ENCODE peak calls at places on chromosome 19, in ten cellular contexts. One of them, this sample, is unnamed.

GRCh38 chr19:799076-799881 is 2.0 kb downstream of the PTBP1 start:
- DNase-seq in CD4-positive, alpha-beta T cell: peak
- DNase-seq in HTR-8/SVneo: no peak
- DNase-seq in activated T-cell treated with anti-CD3 and anti-CD28 coated beads, Interleukin-2, amount 50 U/mL, for 48 hours: no peak
- DNase-seq in colonic mucosa: no peak
- DNase-seq in stimulated activated CD4-positive, alpha-beta T cell treated with anti-CD3 and anti-CD28 coated beads, Interleukin-4, amount 100 ng/mL, for 4 hours: no peak
- DNase-seq in pons: no peak
- DNase-seq in AML-193: peak
- DNase-seq in CD8-positive, alpha-beta memory T cell: no peak
- DNase-seq in fibroblast of pulmonary artery: peak
- DNase-seq in this sample: no peak

GRCh38 chr19:18865973-18866799 is 29.8 kb downstream of the CERS1 start:
- DNase-seq in CD4-positive, alpha-beta T cell: peak
- DNase-seq in HTR-8/SVneo: peak
- DNase-seq in activated T-cell treated with anti-CD3 and anti-CD28 coated beads, Interleukin-2, amount 50 U/mL, for 48 hours: peak
- DNase-seq in colonic mucosa: peak
- DNase-seq in stimulated activated CD4-positive, alpha-beta T cell treated with anti-CD3 and anti-CD28 coated beads, Interleukin-4, amount 100 ng/mL, for 4 hours: peak
- DNase-seq in pons: peak
- DNase-seq in AML-193: no peak
- DNase-seq in CD8-positive, alpha-beta memory T cell: peak
- DNase-seq in fibroblast of pulmonary artery: peak
- DNase-seq in this sample: peak

GRCh38 chr19:1970003-1970805 is 29.2 kb downstream of the CSNK1G2 start:
- DNase-seq in CD4-positive, alpha-beta T cell: no peak
- DNase-seq in HTR-8/SVneo: peak
- DNase-seq in activated T-cell treated with anti-CD3 and anti-CD28 coated beads, Interleukin-2, amount 50 U/mL, for 48 hours: no peak
- DNase-seq in colonic mucosa: no peak
- DNase-seq in stimulated activated CD4-positive, alpha-beta T cell treated with anti-CD3 and anti-CD28 coated beads, Interleukin-4, amount 100 ng/mL, for 4 hours: no peak
- DNase-seq in pons: no peak
- DNase-seq in AML-193: no peak
- DNase-seq in CD8-positive, alpha-beta memory T cell: no peak
- DNase-seq in fibroblast of pulmonary artery: no peak
- DNase-seq in this sample: no peak

GRCh38 chr19:4134351-4134750 is 10.4 kb upstream of the MAP2K2 start:
- DNase-seq in CD4-positive, alpha-beta T cell: no peak
- DNase-seq in HTR-8/SVneo: no peak
- DNase-seq in activated T-cell treated with anti-CD3 and anti-CD28 coated beads, Interleukin-2, amount 50 U/mL, for 48 hours: no peak
- DNase-seq in colonic mucosa: no peak
- DNase-seq in stimulated activated CD4-positive, alpha-beta T cell treated with anti-CD3 and anti-CD28 coated beads, Interleukin-4, amount 100 ng/mL, for 4 hours: no peak
- DNase-seq in pons: no peak
- DNase-seq in AML-193: no peak
- DNase-seq in CD8-positive, alpha-beta memory T cell: no peak
- DNase-seq in fibroblast of pulmonary artery: no peak
- DNase-seq in this sample: no peak

GRCh38 chr19:5738423-5738822 is 18.0 kb downstream of the CATSPERD start:
- DNase-seq in CD4-positive, alpha-beta T cell: no peak
- DNase-seq in HTR-8/SVneo: no peak
- DNase-seq in activated T-cell treated with anti-CD3 and anti-CD28 coated beads, Interleukin-2, amount 50 U/mL, for 48 hours: no peak
- DNase-seq in colonic mucosa: no peak
- DNase-seq in stimulated activated CD4-positive, alpha-beta T cell treated with anti-CD3 and anti-CD28 coated beads, Interleukin-4, amount 100 ng/mL, for 4 hours: no peak
- DNase-seq in pons: no peak
- DNase-seq in AML-193: no peak
- DNase-seq in CD8-positive, alpha-beta memory T cell: no peak
- DNase-seq in fibroblast of pulmonary artery: peak
- DNase-seq in this sample: no peak

GRCh38 chr19:43618921-43619261 is 538 bp downstream of the ZNF428 start:
- DNase-seq in CD4-positive, alpha-beta T cell: peak
- DNase-seq in HTR-8/SVneo: peak
- DNase-seq in activated T-cell treated with anti-CD3 and anti-CD28 coated beads, Interleukin-2, amount 50 U/mL, for 48 hours: no peak
- DNase-seq in colonic mucosa: peak
- DNase-seq in stimulated activated CD4-positive, alpha-beta T cell treated with anti-CD3 and anti-CD28 coated beads, Interleukin-4, amount 100 ng/mL, for 4 hours: peak
- DNase-seq in pons: peak
- DNase-seq in AML-193: peak
- DNase-seq in CD8-positive, alpha-beta memory T cell: no peak
- DNase-seq in fibroblast of pulmonary artery: peak
- DNase-seq in this sample: peak

GRCh38 chr19:8490395-8490760 is 12.1 kb downstream of the PRAM1 start:
- DNase-seq in CD4-positive, alpha-beta T cell: no peak
- DNase-seq in HTR-8/SVneo: no peak
- DNase-seq in activated T-cell treated with anti-CD3 and anti-CD28 coated beads, Interleukin-2, amount 50 U/mL, for 48 hours: no peak
- DNase-seq in colonic mucosa: no peak
- DNase-seq in stimulated activated CD4-positive, alpha-beta T cell treated with anti-CD3 and anti-CD28 coated beads, Interleukin-4, amount 100 ng/mL, for 4 hours: no peak
- DNase-seq in pons: no peak
- DNase-seq in AML-193: no peak
- DNase-seq in CD8-positive, alpha-beta memory T cell: no peak
- DNase-seq in fibroblast of pulmonary artery: no peak
- DNase-seq in this sample: no peak

GRCh38 chr19:35531291-35531690 is 2.0 kb upstream of the GAPDHS start:
- DNase-seq in CD4-positive, alpha-beta T cell: no peak
- DNase-seq in HTR-8/SVneo: no peak
- DNase-seq in activated T-cell treated with anti-CD3 and anti-CD28 coated beads, Interleukin-2, amount 50 U/mL, for 48 hours: no peak
- DNase-seq in colonic mucosa: no peak
- DNase-seq in stimulated activated CD4-positive, alpha-beta T cell treated with anti-CD3 and anti-CD28 coated beads, Interleukin-4, amount 100 ng/mL, for 4 hours: no peak
- DNase-seq in pons: no peak
- DNase-seq in AML-193: no peak
- DNase-seq in CD8-positive, alpha-beta memory T cell: no peak
- DNase-seq in fibroblast of pulmonary artery: no peak
- DNase-seq in this sample: no peak

GRCh38 chr19:56115490-56115889 is 5.6 kb downstream of the ZNF787 start:
- DNase-seq in CD4-positive, alpha-beta T cell: no peak
- DNase-seq in HTR-8/SVneo: no peak
- DNase-seq in activated T-cell treated with anti-CD3 and anti-CD28 coated beads, Interleukin-2, amount 50 U/mL, for 48 hours: no peak
- DNase-seq in colonic mucosa: no peak
- DNase-seq in stimulated activated CD4-positive, alpha-beta T cell treated with anti-CD3 and anti-CD28 coated beads, Interleukin-4, amount 100 ng/mL, for 4 hours: no peak
- DNase-seq in pons: no peak
- DNase-seq in AML-193: no peak
- DNase-seq in CD8-positive, alpha-beta memory T cell: no peak
- DNase-seq in fibroblast of pulmonary artery: no peak
- DNase-seq in this sample: no peak

GRCh38 chr19:1360818-1361461 is 22.8 kb upstream of the NDUFS7 start:
- DNase-seq in CD4-positive, alpha-beta T cell: no peak
- DNase-seq in HTR-8/SVneo: no peak
- DNase-seq in activated T-cell treated with anti-CD3 and anti-CD28 coated beads, Interleukin-2, amount 50 U/mL, for 48 hours: no peak
- DNase-seq in colonic mucosa: no peak
- DNase-seq in stimulated activated CD4-positive, alpha-beta T cell treated with anti-CD3 and anti-CD28 coated beads, Interleukin-4, amount 100 ng/mL, for 4 hours: no peak
- DNase-seq in pons: peak
- DNase-seq in AML-193: peak
- DNase-seq in CD8-positive, alpha-beta memory T cell: no peak
- DNase-seq in fibroblast of pulmonary artery: peak
- DNase-seq in this sample: no peak

GRCh38 chr19:48218964-48219363 is 36.7 kb downstream of the CARD8 start:
- DNase-seq in CD4-positive, alpha-beta T cell: no peak
- DNase-seq in HTR-8/SVneo: peak
- DNase-seq in activated T-cell treated with anti-CD3 and anti-CD28 coated beads, Interleukin-2, amount 50 U/mL, for 48 hours: no peak
- DNase-seq in colonic mucosa: no peak
- DNase-seq in stimulated activated CD4-positive, alpha-beta T cell treated with anti-CD3 and anti-CD28 coated beads, Interleukin-4, amount 100 ng/mL, for 4 hours: no peak
- DNase-seq in pons: no peak
- DNase-seq in AML-193: no peak
- DNase-seq in CD8-positive, alpha-beta memory T cell: no peak
- DNase-seq in fibroblast of pulmonary artery: peak
- DNase-seq in this sample: no peak

GRCh38 chr19:38663957-38664502 is 16.6 kb downstream of the ACTN4 start:
- DNase-seq in CD4-positive, alpha-beta T cell: no peak
- DNase-seq in HTR-8/SVneo: no peak
- DNase-seq in activated T-cell treated with anti-CD3 and anti-CD28 coated beads, Interleukin-2, amount 50 U/mL, for 48 hours: no peak
- DNase-seq in colonic mucosa: no peak
- DNase-seq in stimulated activated CD4-positive, alpha-beta T cell treated with anti-CD3 and anti-CD28 coated beads, Interleukin-4, amount 100 ng/mL, for 4 hours: no peak
- DNase-seq in pons: peak
- DNase-seq in AML-193: no peak
- DNase-seq in CD8-positive, alpha-beta memory T cell: peak
- DNase-seq in fibroblast of pulmonary artery: no peak
- DNase-seq in this sample: no peak

GRCh38 chr19:43901395-43902390 is 33.4 kb downstream of the ZNF45 start:
- DNase-seq in CD4-positive, alpha-beta T cell: peak
- DNase-seq in HTR-8/SVneo: peak
- DNase-seq in activated T-cell treated with anti-CD3 and anti-CD28 coated beads, Interleukin-2, amount 50 U/mL, for 48 hours: peak
- DNase-seq in colonic mucosa: peak
- DNase-seq in stimulated activated CD4-positive, alpha-beta T cell treated with anti-CD3 and anti-CD28 coated beads, Interleukin-4, amount 100 ng/mL, for 4 hours: peak
- DNase-seq in pons: peak
- DNase-seq in AML-193: no peak
- DNase-seq in CD8-positive, alpha-beta memory T cell: peak
- DNase-seq in fibroblast of pulmonary artery: peak
- DNase-seq in this sample: peak

GRCh38 chr19:13881231-13881691 is 4.3 kb downstream of the NANOS3 start:
- DNase-seq in CD4-positive, alpha-beta T cell: no peak
- DNase-seq in HTR-8/SVneo: no peak
- DNase-seq in activated T-cell treated with anti-CD3 and anti-CD28 coated beads, Interleukin-2, amount 50 U/mL, for 48 hours: peak
- DNase-seq in colonic mucosa: peak
- DNase-seq in stimulated activated CD4-positive, alpha-beta T cell treated with anti-CD3 and anti-CD28 coated beads, Interleukin-4, amount 100 ng/mL, for 4 hours: peak
- DNase-seq in pons: no peak
- DNase-seq in AML-193: no peak
- DNase-seq in CD8-positive, alpha-beta memory T cell: no peak
- DNase-seq in fibroblast of pulmonary artery: no peak
- DNase-seq in this sample: no peak